ENCODE peak calls at places on chromosomes 3 and 15, in five cellular contexts. One of them, this sample, is unnamed.
A peak's percentile ranks its signal among the peaks of the same experiment; 100 is the strongest.

GRCh38 chr3:11726146-11726545 is 82.4 kb upstream of the VGLL4 start:
- DNase-seq in HCT116: no peak
- DNase-seq in CD4-positive, CD25-positive, alpha-beta regulatory T cell: no peak
- DNase-seq in right cardiac atrium: no peak
- DNase-seq in AG09309: no peak
- DNase-seq in this sample: no peak

GRCh38 chr3:171867976-171868375 is 24.8 kb downstream of the TMEM212 start:
- DNase-seq in HCT116: peak; percentile 10
- DNase-seq in CD4-positive, CD25-positive, alpha-beta regulatory T cell: no peak
- DNase-seq in right cardiac atrium: no peak
- DNase-seq in AG09309: no peak
- DNase-seq in this sample: peak; percentile 31

GRCh38 chr15:99157456-99157855 is 52.6 kb downstream of the SYNM start:
- DNase-seq in HCT116: no peak
- DNase-seq in CD4-positive, CD25-positive, alpha-beta regulatory T cell: no peak
- DNase-seq in right cardiac atrium: no peak
- DNase-seq in AG09309: no peak
- DNase-seq in this sample: no peak

GRCh38 chr3:10192953-10193691 is 28.4 kb downstream of the IRAK2 start:
- DNase-seq in HCT116: no peak
- DNase-seq in CD4-positive, CD25-positive, alpha-beta regulatory T cell: peak; percentile 59
- DNase-seq in right cardiac atrium: peak; percentile 19
- DNase-seq in AG09309: peak; percentile 86
- DNase-seq in this sample: no peak

GRCh38 chr3:155149494-155149893 is 69.4 kb downstream of the MME start:
- DNase-seq in HCT116: no peak
- DNase-seq in CD4-positive, CD25-positive, alpha-beta regulatory T cell: no peak
- DNase-seq in right cardiac atrium: no peak
- DNase-seq in AG09309: no peak
- DNase-seq in this sample: no peak

GRCh38 chr3:177830411-177830849 is 633.1 kb upstream of the TBL1XR1 start:
- DNase-seq in HCT116: no peak
- DNase-seq in CD4-positive, CD25-positive, alpha-beta regulatory T cell: no peak
- DNase-seq in right cardiac atrium: no peak
- DNase-seq in AG09309: peak; percentile 97
- DNase-seq in this sample: no peak

GRCh38 chr3:171328419-171329082 is 131.7 kb downstream of the TNIK start:
- DNase-seq in HCT116: peak; percentile 47
- DNase-seq in CD4-positive, CD25-positive, alpha-beta regulatory T cell: peak; percentile 67
- DNase-seq in right cardiac atrium: no peak
- DNase-seq in AG09309: no peak
- DNase-seq in this sample: peak; percentile 57

GRCh38 chr3:172237121-172237742 is 197.9 kb downstream of the FNDC3B start:
- DNase-seq in HCT116: no peak
- DNase-seq in CD4-positive, CD25-positive, alpha-beta regulatory T cell: no peak
- DNase-seq in right cardiac atrium: no peak
- DNase-seq in AG09309: no peak
- DNase-seq in this sample: no peak

GRCh38 chr3:139654637-139655365 is 23.0 kb downstream of the NMNAT3 start:
- DNase-seq in HCT116: no peak
- DNase-seq in CD4-positive, CD25-positive, alpha-beta regulatory T cell: no peak
- DNase-seq in right cardiac atrium: no peak
- DNase-seq in AG09309: no peak
- DNase-seq in this sample: no peak

GRCh38 chr3:128490650-128491070 is 2.3 kb downstream of the GATA2 start:
- DNase-seq in HCT116: no peak
- DNase-seq in CD4-positive, CD25-positive, alpha-beta regulatory T cell: no peak
- DNase-seq in right cardiac atrium: no peak
- DNase-seq in AG09309: no peak
- DNase-seq in this sample: no peak
- H3K4me3 ChIP-seq in HCT116: peak overlapping the region; percentile 76
- H3K4me3 ChIP-seq in CD4-positive, CD25-positive, alpha-beta regulatory T cell: no peak overlapping the region
- H3K4me3 ChIP-seq in right cardiac atrium: peak overlapping the region; percentile 81
- H3K4me3 ChIP-seq in AG09309: peak overlapping the region; percentile 52
- H3K4me3 ChIP-seq in this sample: peak overlapping the region; percentile 77

GRCh38 chr15:83109532-83109931 is 2.1 kb downstream of the TM6SF1 start:
- DNase-seq in HCT116: no peak
- DNase-seq in CD4-positive, CD25-positive, alpha-beta regulatory T cell: no peak
- DNase-seq in right cardiac atrium: no peak
- DNase-seq in AG09309: no peak
- DNase-seq in this sample: no peak

GRCh38 chr15:83107841-83108181 is 366 bp downstream of the TM6SF1 start:
- DNase-seq in HCT116: no peak
- DNase-seq in CD4-positive, CD25-positive, alpha-beta regulatory T cell: no peak
- DNase-seq in right cardiac atrium: no peak
- DNase-seq in AG09309: no peak
- DNase-seq in this sample: no peak

GRCh38 chr15:83108266-83109219 is 1.1 kb downstream of the TM6SF1 start:
- DNase-seq in HCT116: no peak
- DNase-seq in CD4-positive, CD25-positive, alpha-beta regulatory T cell: no peak
- DNase-seq in right cardiac atrium: peak; percentile 62
- DNase-seq in AG09309: no peak
- DNase-seq in this sample: no peak

GRCh38 chr15:83105450-83105849 is 2.0 kb upstream of the TM6SF1 start:
- DNase-seq in HCT116: no peak
- DNase-seq in CD4-positive, CD25-positive, alpha-beta regulatory T cell: no peak
- DNase-seq in right cardiac atrium: no peak
- DNase-seq in AG09309: no peak
- DNase-seq in this sample: peak; percentile 8

DNA sequence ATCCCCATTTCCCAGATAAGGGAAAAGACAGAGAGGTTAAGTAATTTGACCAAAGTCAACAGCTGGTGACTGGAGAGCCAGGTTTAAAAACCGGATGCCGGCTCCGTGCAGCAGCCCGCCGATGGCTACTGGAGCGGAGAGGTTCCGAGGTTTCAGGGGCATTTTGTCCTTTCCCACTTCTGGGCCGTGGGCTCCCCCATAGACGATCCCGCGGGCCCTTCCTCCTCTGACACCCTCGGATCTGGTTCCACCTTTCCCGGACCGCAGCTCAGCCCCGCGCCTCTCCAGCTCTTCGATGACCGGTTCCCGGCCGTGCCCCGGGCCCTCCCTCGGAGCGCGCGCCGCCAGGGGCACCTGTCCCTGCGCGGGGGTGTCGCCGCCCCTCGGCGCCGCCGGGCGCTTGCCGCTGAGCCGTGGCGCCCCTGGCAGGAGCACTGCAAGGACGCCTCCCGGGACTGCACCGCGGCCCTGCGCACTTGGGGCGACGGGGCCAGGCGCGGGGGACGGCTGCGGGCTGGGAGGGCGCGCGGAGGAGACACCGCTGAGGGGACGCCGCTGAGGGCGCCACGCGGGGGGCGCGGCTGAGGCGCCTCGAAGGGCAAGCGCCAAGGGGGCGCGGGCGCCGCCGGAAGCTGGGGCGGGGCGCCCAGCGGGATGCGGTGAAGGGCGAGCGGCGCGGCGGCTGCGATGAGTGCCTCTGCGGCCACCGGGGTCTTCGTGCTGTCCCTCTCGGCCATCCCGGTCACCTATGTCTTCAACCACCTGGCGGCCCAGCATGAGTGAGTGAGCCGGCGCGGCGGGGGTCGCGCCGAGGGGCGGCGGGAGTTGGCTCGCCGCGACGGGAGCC is at the start of gene TM6SF1:
- DNase-seq in HCT116: no peak
- DNase-seq in CD4-positive, CD25-positive, alpha-beta regulatory T cell: no peak
- DNase-seq in right cardiac atrium: peak; percentile 26
- DNase-seq in AG09309: no peak
- DNase-seq in this sample: peak; percentile 28
- H3K4me3 ChIP-seq in HCT116: no peak within 1 kb of the TSS
- H3K4me3 ChIP-seq in CD4-positive, CD25-positive, alpha-beta regulatory T cell: no peak within 1 kb of the TSS
- H3K4me3 ChIP-seq in right cardiac atrium: peak within 1 kb of the TSS; percentile 59
- H3K4me3 ChIP-seq in AG09309: peak within 1 kb of the TSS; percentile 40
- H3K4me3 ChIP-seq in this sample: peak within 1 kb of the TSS; percentile 46

GRCh38 chr3:126469479-126469878 is 6.2 kb downstream of the ZXDC start:
- DNase-seq in HCT116: no peak
- DNase-seq in CD4-positive, CD25-positive, alpha-beta regulatory T cell: no peak
- DNase-seq in right cardiac atrium: no peak
- DNase-seq in AG09309: no peak
- DNase-seq in this sample: no peak

GRCh38 chr3:126473292-126474168 is 2.2 kb downstream of the ZXDC start:
- DNase-seq in HCT116: no peak
- DNase-seq in CD4-positive, CD25-positive, alpha-beta regulatory T cell: no peak
- DNase-seq in right cardiac atrium: no peak
- DNase-seq in AG09309: no peak
- DNase-seq in this sample: no peak

GRCh38 chr3:126474498-126475410 is 937 bp downstream of the ZXDC start:
- DNase-seq in HCT116: peak; percentile 16
- DNase-seq in CD4-positive, CD25-positive, alpha-beta regulatory T cell: peak; percentile 31
- DNase-seq in right cardiac atrium: peak; percentile 47
- DNase-seq in AG09309: no peak
- DNase-seq in this sample: peak; percentile 56

GRCh38 chr3:126475411-126476114 is at the start of gene ZXDC:
- DNase-seq in HCT116: peak; percentile 85
- DNase-seq in CD4-positive, CD25-positive, alpha-beta regulatory T cell: peak; percentile 89
- DNase-seq in right cardiac atrium: peak; percentile 96
- DNase-seq in AG09309: peak; percentile 56
- DNase-seq in this sample: peak; percentile 84

DNA sequence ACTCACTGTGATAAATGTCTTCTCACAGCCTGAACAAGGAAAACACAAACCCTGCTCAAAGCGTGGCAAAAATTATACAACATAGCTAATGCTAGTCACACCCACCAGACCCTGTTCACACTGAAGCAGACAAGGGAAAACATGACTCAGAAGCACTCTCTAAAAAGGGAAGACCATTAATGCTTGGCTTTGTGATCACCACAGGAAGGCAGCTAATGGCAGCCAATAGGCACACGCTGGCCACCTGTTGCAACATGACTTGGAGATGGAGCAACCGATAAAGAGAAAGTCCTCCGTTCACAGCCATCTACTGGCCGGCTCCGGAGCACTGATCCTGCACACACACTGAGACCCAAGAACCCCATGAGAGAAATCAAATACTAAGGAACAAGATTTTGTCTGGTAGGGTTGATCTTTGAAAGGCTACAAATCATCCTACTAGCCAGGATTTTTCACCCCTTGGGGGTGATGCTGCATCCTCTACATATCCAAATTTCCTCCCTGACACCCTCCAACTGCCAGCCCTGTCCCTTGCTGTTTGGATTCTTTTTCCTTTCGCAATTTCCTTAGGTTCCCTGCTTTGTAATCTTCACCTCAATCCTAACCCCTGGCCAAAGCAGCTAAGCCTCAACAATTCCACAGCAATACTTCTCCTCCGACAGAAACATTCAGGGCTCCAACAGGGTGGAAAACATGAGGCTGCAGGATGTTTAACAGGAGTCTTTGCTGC is 3.2 kb downstream of the ZXDC start:
- DNase-seq in HCT116: peak; percentile 12
- DNase-seq in CD4-positive, CD25-positive, alpha-beta regulatory T cell: no peak
- DNase-seq in right cardiac atrium: peak; percentile 70
- DNase-seq in AG09309: peak; percentile 92
- DNase-seq in this sample: peak; percentile 69
- H3K4me3 ChIP-seq in HCT116: no peak overlapping the region
- H3K4me3 ChIP-seq in CD4-positive, CD25-positive, alpha-beta regulatory T cell: peak overlapping the region; percentile 69
- H3K4me3 ChIP-seq in right cardiac atrium: no peak overlapping the region
- H3K4me3 ChIP-seq in AG09309: peak overlapping the region; percentile 8
- H3K4me3 ChIP-seq in this sample: peak overlapping the region; percentile 65

DNA sequence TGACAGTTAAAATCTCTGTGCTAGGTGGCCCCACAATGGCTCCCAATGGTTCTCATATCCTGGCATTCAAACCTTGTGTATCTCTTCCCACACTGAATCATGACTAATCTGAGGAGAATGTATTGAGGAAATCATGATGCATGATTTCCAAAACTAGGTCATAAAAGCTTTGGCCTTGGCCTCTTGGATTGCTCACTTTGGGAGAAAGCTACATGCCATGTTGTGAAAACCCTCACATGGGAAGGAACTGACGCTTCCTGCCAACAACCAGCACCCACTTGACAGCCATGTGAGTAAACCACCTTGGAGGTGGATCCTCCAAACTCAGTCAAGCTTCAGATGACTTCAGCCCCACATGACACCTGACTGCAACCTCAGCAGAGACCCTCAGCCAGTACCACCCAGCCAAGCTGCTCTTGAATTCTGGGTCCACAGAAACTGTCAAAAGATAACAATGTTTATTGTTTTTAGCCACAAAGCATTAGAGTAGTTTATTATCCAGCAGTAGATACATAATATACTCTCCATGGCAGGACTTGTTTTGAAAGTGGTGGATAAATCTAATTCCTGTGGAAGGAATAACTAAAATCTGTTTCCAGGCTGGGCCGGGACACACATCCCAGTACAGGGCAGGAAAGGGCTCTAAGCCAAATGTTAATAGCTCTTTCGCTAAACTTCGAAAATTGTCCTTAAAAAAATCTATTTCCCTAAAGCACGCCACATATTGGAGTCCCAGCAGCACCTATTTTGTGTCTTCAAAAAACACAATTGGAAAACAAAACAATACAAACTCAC is 1.0 kb upstream of the ZNF620 start:
- DNase-seq in HCT116: peak; percentile 66
- DNase-seq in CD4-positive, CD25-positive, alpha-beta regulatory T cell: no peak
- DNase-seq in right cardiac atrium: peak; percentile 19
- DNase-seq in AG09309: peak; percentile 98
- DNase-seq in this sample: no peak
- H3K4me3 ChIP-seq in HCT116: peak overlapping the region; percentile 86
- H3K4me3 ChIP-seq in CD4-positive, CD25-positive, alpha-beta regulatory T cell: no peak overlapping the region
- H3K4me3 ChIP-seq in right cardiac atrium: no peak overlapping the region
- H3K4me3 ChIP-seq in AG09309: no peak overlapping the region
- H3K4me3 ChIP-seq in this sample: no peak overlapping the region

GRCh38 chr15:26771917-26772587 is 814 bp downstream of the GABRB3 start:
- DNase-seq in HCT116: no peak
- DNase-seq in CD4-positive, CD25-positive, alpha-beta regulatory T cell: no peak
- DNase-seq in right cardiac atrium: peak; percentile 15
- DNase-seq in AG09309: no peak
- DNase-seq in this sample: peak; percentile 42
- H3K4me3 ChIP-seq in HCT116: no peak overlapping the region
- H3K4me3 ChIP-seq in CD4-positive, CD25-positive, alpha-beta regulatory T cell: no peak overlapping the region
- H3K4me3 ChIP-seq in right cardiac atrium: peak overlapping the region; percentile 83
- H3K4me3 ChIP-seq in AG09309: no peak overlapping the region
- H3K4me3 ChIP-seq in this sample: peak overlapping the region; percentile 45

This sample was measured in HAP-1.